ENCODE peak calls at places on chromosomes 6 and 20, in four cellular contexts. E is nephron progenitor cell, H is thoracic aorta, V is spleen. Q is an unnamed sample.

GRCh38 chr6:100665041-100665380 is 200.3 kb upstream of the SIM1 start:
- DNase-seq in E (no peak), H (no peak), V (no peak), Q (no peak)

GRCh38 chr20:25274891-25275812 is 27.3 kb downstream of the PYGB start:
- DNase-seq in E (no peak), H (no peak), V (peak; percentile 74), Q (peak; percentile 3)

GRCh38 chr6:43916924-43917877 is 147.2 kb downstream of the VEGFA start:
- DNase-seq in E (no peak), H (no peak), V (no peak), Q (peak; percentile 46)

GRCh38 chr6:149347067-149347466 is 29.6 kb downstream of the TAB2 start:
- DNase-seq in E (no peak), H (no peak), V (no peak), Q (no peak)

GRCh38 chr6:150753404-150754184 is 111.9 kb upstream of the MTHFD1L start:
- DNase-seq in E (peak; percentile 26), H (no peak), V (no peak), Q (no peak)

GRCh38 chr6:130065616-130066015 is 47.2 kb downstream of the L3MBTL3 start:
- DNase-seq in E (no peak), H (no peak), V (no peak), Q (no peak)

GRCh38 chr6:2596222-2596621 is 154.5 kb downstream of the MYLK4 start:
- DNase-seq in E (peak; percentile 25), H (no peak), V (no peak), Q (peak; percentile 64)

GRCh38 chr6:100633096-100633766 is 168.5 kb upstream of the SIM1 start:
- DNase-seq in E (no peak), H (no peak), V (no peak), Q (no peak)

GRCh38 chr20:1328680-1329330 is at the start of gene SDCBP2:
- DNase-seq in E (no peak), H (no peak), V (peak; percentile 69), Q (no peak)

GRCh38 chr6:111871725-111872520 is 1.3 kb downstream of the FYN start:
- DNase-seq in E (peak; percentile 61), H (no peak), V (peak; percentile 80), Q (peak; percentile 36)

GRCh38 chr6:118280210-118280609 is 267.9 kb upstream of the PLN start:
- DNase-seq in E (no peak), H (no peak), V (no peak), Q (no peak)

GRCh38 chr6:148521586-148521985 is 178.9 kb downstream of the SASH1 start:
- DNase-seq in E (no peak), H (no peak), V (no peak), Q (no peak)

GRCh38 chr6:158264180-158264579 is 48.1 kb upstream of the TULP4 start:
- DNase-seq in E (no peak), H (no peak), V (no peak), Q (no peak)

GRCh38 chr6:81977488-81977887 is 225.0 kb upstream of the TENT5A start:
- DNase-seq in E (no peak), H (no peak), V (no peak), Q (no peak)

GRCh38 chr6:33781105-33781975 is 7.6 kb downstream of the LEMD2 start:
- DNase-seq in E (no peak), H (no peak), V (no peak), Q (no peak)

GRCh38 chr20:10784337-10785183 is 110.8 kb upstream of the JAG1 start:
- DNase-seq in E (no peak), H (no peak), V (no peak), Q (no peak)

GRCh38 chr6:11710221-11710836 is 68.3 kb downstream of the ADTRP start:
- DNase-seq in E (no peak), H (no peak), V (no peak), Q (no peak)

GRCh38 chr6:136788069-136788902 is 4.0 kb downstream of the MAP3K5 start:
- DNase-seq in E (no peak), H (no peak), V (no peak), Q (no peak)

GRCh38 chr6:166626177-166627038 is 643 bp downstream of the RPS6KA2 start:
- DNase-seq in E (peak; percentile 40), H (no peak), V (peak; percentile 91), Q (peak; percentile 34)

GRCh38 chr6:102764317-102764716 is 1370.8 kb downstream of the GRIK2 start:
- DNase-seq in E (no peak), H (no peak), V (no peak), Q (no peak)

GRCh38 chr20:49915118-49915379 is 280 bp downstream of the SPATA2 start:
- DNase-seq in E (no peak), H (no peak), V (no peak), Q (no peak)
- TF ChIP-seq CTCF in E (no peak), H (no peak), V (no peak), Q (no peak)

GRCh38 chr6:138965291-138965874 is 22.7 kb downstream of the REPS1 start:
- DNase-seq in E (no peak), H (no peak), V (no peak), Q (no peak)
- TF ChIP-seq CTCF in E (no peak), H (no peak), V (no peak), Q (no peak)

GRCh38 chr6:145276746-145277145 is 458.6 kb downstream of the EPM2A start:
- DNase-seq in E (no peak), H (no peak), V (no peak), Q (no peak)

GRCh38 chr6:145275019-145275418 is 460.3 kb downstream of the EPM2A start:
- DNase-seq in E (no peak), H (no peak), V (no peak), Q (no peak)

GRCh38 chr6:145275787-145276186 is 459.5 kb downstream of the EPM2A start:
- DNase-seq in E (no peak), H (no peak), V (no peak), Q (no peak)

GRCh38 chr6:145277358-145278097 is 457.8 kb downstream of the EPM2A start:
- DNase-seq in E (no peak), H (no peak), V (no peak), Q (no peak)

DNA sequence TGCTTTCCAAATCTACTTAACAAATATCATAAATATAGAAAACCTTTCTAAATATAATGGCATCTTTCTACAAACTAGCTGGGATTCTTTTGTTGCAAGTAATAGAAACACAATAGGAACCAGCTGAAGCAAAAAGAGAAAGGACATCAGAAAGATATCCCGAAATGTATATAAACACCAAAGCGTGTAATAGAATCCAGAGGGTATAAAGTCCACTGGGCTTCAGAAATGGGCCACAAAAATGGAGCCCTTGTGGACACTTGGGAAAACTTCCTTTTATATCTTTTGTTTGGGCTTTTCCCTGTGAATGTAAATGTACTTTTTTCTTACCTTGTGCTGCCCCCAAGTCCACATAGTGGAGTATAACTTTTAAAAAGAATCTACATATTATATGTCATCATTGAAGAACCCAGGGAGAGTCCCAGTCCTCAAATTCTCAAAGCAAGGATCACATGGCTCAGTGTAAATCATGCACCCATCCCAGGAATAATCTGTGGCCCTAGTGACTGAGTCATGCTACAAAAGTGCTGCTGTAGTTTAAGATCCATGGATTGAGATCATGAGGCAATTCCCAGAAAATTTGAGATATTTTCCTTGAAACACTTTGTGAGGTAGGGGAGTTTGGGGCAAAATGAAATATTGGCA is 457.0 kb downstream of the EPM2A start:
- DNase-seq in E (no peak), H (no peak), V (no peak), Q (no peak)
- TF ChIP-seq CTCF in E (no peak), H (no peak), V (no peak), Q (no peak)

GRCh38 chr20:37911838-37912273 is 8.9 kb downstream of the VSTM2L start:
- DNase-seq in E (no peak), H (no peak), V (no peak), Q (peak; percentile 69)
- TF ChIP-seq CTCF in E (no peak), H (no peak), V (no peak), Q (no peak)

DNA sequence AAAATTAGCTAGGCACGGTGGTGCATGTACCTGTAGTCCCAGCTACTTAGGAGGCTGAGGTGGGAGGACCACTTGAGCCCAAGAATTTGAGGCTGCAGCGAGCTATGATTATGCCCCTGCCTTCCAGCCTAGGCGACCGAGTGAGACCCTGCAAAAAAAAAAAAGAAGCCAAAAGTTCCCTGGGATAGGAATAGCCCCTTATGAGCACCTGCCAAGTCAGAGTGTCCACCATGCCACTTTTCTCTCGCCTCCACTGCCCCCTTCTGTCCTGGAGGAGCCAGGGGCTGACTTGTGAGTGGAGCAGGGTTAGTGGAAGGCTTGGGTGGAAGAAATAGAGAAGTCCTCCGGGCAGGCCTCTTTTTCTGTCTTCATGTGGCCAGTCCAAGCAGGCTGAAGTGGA is 12.1 kb upstream of the DDX27 start:
- DNase-seq in E (no peak), H (no peak), V (peak; percentile 4), Q (no peak)
- TF ChIP-seq CTCF in E (no peak), H (no peak), V (no peak), Q (peak; percentile 45)

DNA sequence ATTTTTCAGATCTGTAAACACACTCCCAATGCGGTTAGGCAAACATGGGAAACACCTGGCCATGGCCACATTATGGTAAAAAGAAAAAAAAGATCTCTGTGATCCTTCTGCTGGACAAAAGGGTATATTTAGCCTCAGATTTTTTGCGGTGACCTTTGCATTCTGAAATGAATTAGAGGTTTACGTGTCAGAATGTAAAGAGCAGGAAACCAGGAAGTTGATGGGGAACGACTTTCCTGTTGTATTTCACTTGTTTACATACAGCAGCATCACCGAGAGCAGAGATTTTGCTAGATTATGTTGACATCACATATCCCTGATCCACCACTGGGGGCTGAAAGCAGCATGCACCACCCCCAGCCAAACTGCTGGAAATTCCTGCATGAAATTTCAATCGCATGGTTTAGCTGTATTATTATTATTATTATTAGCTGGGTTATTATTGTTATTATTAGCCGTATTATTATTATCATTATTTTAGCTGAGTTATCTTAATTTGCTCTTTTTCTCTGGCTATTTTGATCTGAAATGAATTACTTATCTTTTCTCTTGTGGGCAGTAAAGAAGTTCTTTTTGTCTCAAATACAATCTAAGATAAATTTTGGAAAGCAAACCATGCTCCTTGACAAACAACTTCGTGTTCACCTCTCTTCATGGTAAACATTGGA is 189.4 kb downstream of the ZFP64 start:
- DNase-seq in E (no peak), H (no peak), V (no peak), Q (no peak)
- TF ChIP-seq CTCF in E (no peak), H (no peak), V (no peak), Q (no peak)

GRCh38 chr6:18121580-18122127 is 823 bp downstream of the NHLRC1 start:
- DNase-seq in E (peak; percentile 12), H (no peak), V (no peak), Q (peak; percentile 41)
- TF ChIP-seq CTCF in E (no peak), H (no peak), V (no peak), Q (peak; percentile 66)